ENCODE peak calls at places on chromosomes 6 and 20, in seven cellular contexts. A is kidney; I is HCT116; B is naive thymus-derived CD4-positive, alpha-beta T cell; U is HL-60; P is left lung; S is neural progenitor cell. D is an unnamed sample.

GRCh38 chr20:44762466-44763140 is 16.9 kb downstream of the KCNK15 start:
- DNase-seq in U (no peak), B (no peak), I (no peak), A (no peak), P (no peak), S (peak; percentile 27), D (no peak)

GRCh38 chr6:56647172-56647762 is 4.6 kb upstream of the DST start:
- DNase-seq in A (no peak), I (no peak), U (no peak), B (no peak), S (no peak), P (no peak), D (no peak)

GRCh38 chr6:125066964-125067363 is 86.6 kb upstream of the TPD52L1 start:
- DNase-seq in P (no peak), I (peak; percentile 12), A (no peak), B (peak; percentile 30), S (no peak), U (no peak), D (peak; percentile 88)

GRCh38 chr6:354631-355280 is 36.8 kb upstream of the IRF4 start:
- DNase-seq in S (no peak), A (no peak), P (no peak), U (no peak), I (no peak), B (no peak), D (no peak)

GRCh38 chr6:31179042-31179386 is 8.5 kb upstream of the POU5F1 start:
- DNase-seq in B (no peak), A (no peak), U (no peak), P (no peak), S (no peak), I (no peak), D (no peak)

GRCh38 chr6:132746049-132746448 is 11.7 kb downstream of the VNN2 start:
- DNase-seq in U (peak; percentile 61), B (no peak), A (no peak), P (no peak), S (no peak), I (no peak), D (no peak)

GRCh38 chr6:12296255-12296573 is 6.1 kb downstream of the EDN1 start:
- DNase-seq in P (no peak), U (no peak), B (no peak), A (no peak), S (no peak), I (no peak), D (no peak)

GRCh38 chr20:40991181-40991889 is 37.3 kb upstream of the TOP1 start:
- DNase-seq in B (no peak), A (no peak), S (no peak), I (no peak), P (no peak), U (peak; percentile 82), D (no peak)

GRCh38 chr20:45115386-45115774 is 406 bp upstream of the WFDC5 start:
- DNase-seq in A (no peak), S (no peak), B (no peak), P (no peak), I (no peak), U (no peak), D (no peak)

GRCh38 chr20:60009826-60010616 is 51.8 kb downstream of the CDH26 start:
- DNase-seq in P (no peak), U (no peak), S (peak; percentile 72), I (no peak), A (no peak), B (no peak), D (no peak)

GRCh38 chr6:95384988-95385387 is 192.3 kb upstream of the MANEA start:
- DNase-seq in I (no peak), B (no peak), A (peak; percentile 51), S (no peak), U (no peak), P (peak; percentile 38), D (no peak)

GRCh38 chr6:24827162-24827561 is 28.4 kb upstream of the ARMH2 start:
- DNase-seq in I (no peak), B (no peak), S (peak; percentile 10), A (no peak), P (no peak), U (no peak), D (no peak)

GRCh38 chr6:118307581-118307980 is 240.5 kb upstream of the PLN start:
- DNase-seq in B (no peak), I (no peak), U (no peak), A (no peak), S (no peak), P (no peak), D (no peak)

GRCh38 chr20:25300496-25301170 is 52.7 kb downstream of the PYGB start:
- DNase-seq in A (peak; percentile 68), U (no peak), B (no peak), S (peak; percentile 12), P (no peak), I (no peak), D (no peak)

GRCh38 chr6:20542927-20543602 is 8.8 kb downstream of the CDKAL1 start:
- DNase-seq in P (no peak), S (no peak), U (no peak), B (no peak), I (no peak), A (no peak), D (peak; percentile 74)

GRCh38 chr6:137123078-137123477 is 50.4 kb downstream of the IL22RA2 start:
- DNase-seq in U (no peak), B (no peak), S (no peak), P (no peak), A (no peak), I (no peak), D (no peak)
- H3K4me3 ChIP-seq in U (no peak overlapping the region), B (no peak overlapping the region), S (no peak overlapping the region), P (no peak overlapping the region), A (no peak overlapping the region), I (no peak overlapping the region), D (no peak overlapping the region)

DNA sequence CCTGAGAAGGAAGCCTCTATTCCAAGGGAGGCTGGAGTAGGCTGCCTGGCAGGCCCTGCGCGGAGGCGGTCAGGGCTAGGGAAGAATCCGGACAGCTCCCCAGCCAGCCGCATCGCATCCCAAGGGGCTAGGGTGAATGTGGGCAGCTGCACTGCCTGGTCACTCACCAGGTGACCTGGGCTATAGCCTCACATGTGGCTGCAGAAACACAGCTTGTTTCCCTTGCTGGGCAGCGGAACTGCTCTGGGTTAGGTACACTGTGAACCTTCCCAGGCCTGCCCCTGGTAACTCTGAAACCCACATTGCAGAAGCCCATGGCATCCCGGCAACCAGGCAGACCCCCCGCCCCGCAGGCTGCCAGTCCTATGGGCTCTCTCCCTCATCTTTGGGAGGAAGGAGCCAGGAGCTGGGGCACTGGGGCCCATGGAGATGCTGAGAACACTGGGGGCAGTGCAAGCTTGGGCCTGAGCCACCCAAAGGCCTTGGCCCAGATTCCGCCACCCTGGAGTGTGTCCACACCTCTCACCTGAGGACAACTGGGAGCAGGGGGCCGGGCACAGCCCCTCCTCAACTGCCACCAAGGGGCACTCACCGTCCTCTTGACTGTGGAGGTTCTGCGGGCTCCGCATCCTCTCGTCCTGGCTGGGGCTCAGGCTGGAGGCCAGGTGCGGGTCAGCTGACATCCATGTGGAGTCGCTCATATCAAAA is 111.0 kb downstream of the NOL4L start:
- DNase-seq in I (no peak), U (no peak), S (no peak), P (peak; percentile 77), A (peak; percentile 82), B (no peak), D (no peak)
- H3K4me3 ChIP-seq in I (no peak overlapping the region), U (no peak overlapping the region), S (no peak overlapping the region), P (peak overlapping the region; percentile 28), A (no peak overlapping the region), B (no peak overlapping the region), D (no peak overlapping the region)

DNA sequence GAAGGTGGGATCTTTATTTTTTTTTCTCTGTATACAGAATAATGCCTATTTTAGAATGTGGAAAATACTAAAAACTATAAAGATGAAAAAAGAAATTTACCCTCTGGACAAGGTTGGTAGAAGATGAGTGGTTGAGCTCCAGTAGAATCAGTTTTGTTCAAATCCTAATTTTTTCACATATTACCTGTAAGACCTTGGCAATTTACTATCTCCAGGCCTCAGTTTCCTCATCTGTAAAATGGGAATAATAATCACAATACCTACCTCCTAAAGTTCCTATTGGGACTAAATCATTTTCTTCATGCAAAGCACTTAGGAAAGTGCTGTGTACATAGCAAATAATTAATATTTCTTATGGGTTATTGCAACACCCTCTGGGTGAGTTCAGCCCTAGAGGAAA is 28.4 kb downstream of the DAAM2 start:
- DNase-seq in P (no peak), S (no peak), B (no peak), I (no peak), A (no peak), U (no peak), D (no peak)
- H3K4me3 ChIP-seq in P (no peak overlapping the region), S (no peak overlapping the region), B (no peak overlapping the region), I (no peak overlapping the region), A (no peak overlapping the region), U (no peak overlapping the region), D (no peak overlapping the region)

GRCh38 chr6:159233365-159234101 is 64.3 kb downstream of the FNDC1 start:
- DNase-seq in P (no peak), I (no peak), B (no peak), A (no peak), U (no peak), S (peak; percentile 71), D (no peak)
- H3K4me3 ChIP-seq in P (no peak overlapping the region), I (no peak overlapping the region), B (no peak overlapping the region), A (no peak overlapping the region), U (no peak overlapping the region), S (peak overlapping the region; percentile 49), D (no peak overlapping the region)

GRCh38 chr6:147207351-147207750 is 3.1 kb downstream of the STXBP5 start:
- DNase-seq in S (no peak), A (no peak), I (no peak), P (no peak), U (no peak), B (no peak), D (no peak)
- H3K4me3 ChIP-seq in S (no peak overlapping the region), A (peak overlapping the region; percentile 12), I (no peak overlapping the region), P (no peak overlapping the region), U (no peak overlapping the region), B (no peak overlapping the region), D (no peak overlapping the region)

DNA sequence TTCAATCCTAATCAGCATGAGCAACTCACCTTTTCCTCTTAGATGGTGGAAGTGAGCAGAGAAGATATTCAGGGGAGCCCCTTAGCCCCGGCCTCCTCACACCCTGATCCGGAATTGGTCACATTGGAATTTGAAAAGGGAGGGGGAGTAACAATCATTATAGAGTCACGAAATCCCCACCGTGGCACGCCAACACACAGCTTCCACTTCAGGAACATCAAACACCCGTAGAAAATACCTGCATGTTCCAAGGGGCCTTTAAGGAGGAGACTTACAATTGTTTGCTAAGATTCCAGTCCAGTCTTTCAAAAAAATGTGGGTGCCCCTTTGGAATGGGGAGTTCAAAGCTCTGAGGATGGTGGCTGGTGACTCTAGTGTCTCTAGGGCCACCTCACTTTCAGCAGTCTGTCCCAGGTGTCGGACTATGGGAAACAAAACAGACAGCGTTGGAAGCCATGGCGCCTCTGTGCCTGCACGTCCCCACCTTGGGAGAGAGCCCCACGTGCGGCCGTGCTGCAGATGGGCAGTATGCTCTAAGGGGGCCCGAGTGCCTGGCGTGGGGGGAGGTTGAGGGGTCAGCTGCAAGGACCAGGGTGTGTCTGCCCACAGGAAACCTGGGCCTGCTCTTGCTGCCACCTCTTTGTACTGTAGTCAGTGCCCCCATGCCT is 2.4 kb downstream of the CD93 start:
- DNase-seq in I (no peak), A (no peak), P (no peak), S (no peak), B (no peak), U (no peak), D (no peak)
- H3K4me3 ChIP-seq in I (no peak overlapping the region), A (peak overlapping the region; percentile 50), P (peak overlapping the region; percentile 57), S (no peak overlapping the region), B (no peak overlapping the region), U (no peak overlapping the region), D (no peak overlapping the region)